ENCODE peak calls at places on chromosomes 12 and 14, in seven cellular contexts. One of them, this sample, is unnamed.

GRCh38 chr12:2691001-2691339 is 103.8 kb upstream of the FKBP4 start:
- DNase-seq in mucosa of descending colon: peak
- DNase-seq in H4: no peak
- DNase-seq in MM.1S: peak
- DNase-seq in AG08396: no peak
- DNase-seq in GM06990: peak
- DNase-seq in astrocyte of the spinal cord: peak
- DNase-seq in this sample: no peak

GRCh38 chr12:64672925-64673409 is 62.7 kb downstream of the RASSF3 start:
- DNase-seq in mucosa of descending colon: peak
- DNase-seq in H4: peak
- DNase-seq in MM.1S: no peak
- DNase-seq in AG08396: no peak
- DNase-seq in GM06990: no peak
- DNase-seq in astrocyte of the spinal cord: peak
- DNase-seq in this sample: peak

GRCh38 chr12:21527451-21528180 is 1.5 kb downstream of the SPX start:
- DNase-seq in mucosa of descending colon: peak
- DNase-seq in H4: peak
- DNase-seq in MM.1S: peak
- DNase-seq in AG08396: peak
- DNase-seq in GM06990: peak
- DNase-seq in astrocyte of the spinal cord: peak
- DNase-seq in this sample: peak

GRCh38 chr14:20671597-20672283 is 12.6 kb upstream of the RNASE4 start:
- DNase-seq in mucosa of descending colon: no peak
- DNase-seq in H4: peak
- DNase-seq in MM.1S: no peak
- DNase-seq in AG08396: no peak
- DNase-seq in GM06990: peak
- DNase-seq in astrocyte of the spinal cord: no peak
- DNase-seq in this sample: no peak

GRCh38 chr12:45232771-45233372 is 17.0 kb downstream of the ANO6 start:
- DNase-seq in mucosa of descending colon: no peak
- DNase-seq in H4: peak
- DNase-seq in MM.1S: no peak
- DNase-seq in AG08396: peak
- DNase-seq in GM06990: no peak
- DNase-seq in astrocyte of the spinal cord: peak
- DNase-seq in this sample: peak

GRCh38 chr14:54976316-54976715 is 50.6 kb downstream of the WDHD1 start:
- DNase-seq in mucosa of descending colon: no peak
- DNase-seq in H4: peak
- DNase-seq in MM.1S: no peak
- DNase-seq in AG08396: no peak
- DNase-seq in GM06990: no peak
- DNase-seq in astrocyte of the spinal cord: peak
- DNase-seq in this sample: no peak

GRCh38 chr12:17992002-17992656 is 97.9 kb downstream of the RERGL start:
- DNase-seq in mucosa of descending colon: no peak
- DNase-seq in H4: peak
- DNase-seq in MM.1S: peak
- DNase-seq in AG08396: no peak
- DNase-seq in GM06990: no peak
- DNase-seq in astrocyte of the spinal cord: peak
- DNase-seq in this sample: peak

GRCh38 chr14:31926123-31926522 is 151.0 kb upstream of the ARHGAP5 start:
- DNase-seq in mucosa of descending colon: no peak
- DNase-seq in H4: peak
- DNase-seq in MM.1S: peak
- DNase-seq in AG08396: peak
- DNase-seq in GM06990: no peak
- DNase-seq in astrocyte of the spinal cord: peak
- DNase-seq in this sample: no peak

GRCh38 chr12:70785896-70786295 is 134.6 kb downstream of the PTPRR start:
- DNase-seq in mucosa of descending colon: no peak
- DNase-seq in H4: no peak
- DNase-seq in MM.1S: no peak
- DNase-seq in AG08396: no peak
- DNase-seq in GM06990: no peak
- DNase-seq in astrocyte of the spinal cord: no peak
- DNase-seq in this sample: no peak

GRCh38 chr12:108967869-108968540 is 52.9 kb downstream of the SVOP start:
- DNase-seq in mucosa of descending colon: no peak
- DNase-seq in H4: peak
- DNase-seq in MM.1S: peak
- DNase-seq in AG08396: no peak
- DNase-seq in GM06990: no peak
- DNase-seq in astrocyte of the spinal cord: no peak
- DNase-seq in this sample: peak

This sample was measured in SJCRH30.